ENCODE peak calls at places on chromosomes 5 and 9, in eight cellular contexts. One of them, this sample, is unnamed.

GRCh38 chr9:131467214-131467935 is 35.3 kb upstream of the POMT1 start:
- DNase-seq in retinal pigment epithelial cell: no peak
- DNase-seq in A549: no peak
- DNase-seq in dorsolateral prefrontal cortex: no peak
- DNase-seq in epithelial cell of proximal tubule: no peak
- DNase-seq in heart right ventricle: no peak
- DNase-seq in H1: no peak
- DNase-seq in transverse colon: no peak
- DNase-seq in this sample: no peak

GRCh38 chr5:126394211-126394828 is 28.9 kb upstream of the GRAMD2B start:
- DNase-seq in retinal pigment epithelial cell: no peak
- DNase-seq in A549: no peak
- DNase-seq in dorsolateral prefrontal cortex: no peak
- DNase-seq in epithelial cell of proximal tubule: no peak
- DNase-seq in heart right ventricle: no peak
- DNase-seq in H1: no peak
- DNase-seq in transverse colon: no peak
- DNase-seq in this sample: no peak

GRCh38 chr9:124356745-124357390 is 58.4 kb downstream of the PSMB7 start:
- DNase-seq in retinal pigment epithelial cell: no peak
- DNase-seq in A549: no peak
- DNase-seq in dorsolateral prefrontal cortex: no peak
- DNase-seq in epithelial cell of proximal tubule: no peak
- DNase-seq in heart right ventricle: no peak
- DNase-seq in H1: no peak
- DNase-seq in transverse colon: no peak
- DNase-seq in this sample: no peak

GRCh38 chr5:77935516-77936364 is 159.6 kb upstream of the TBCA start:
- DNase-seq in retinal pigment epithelial cell: no peak
- DNase-seq in A549: no peak
- DNase-seq in dorsolateral prefrontal cortex: no peak
- DNase-seq in epithelial cell of proximal tubule: no peak
- DNase-seq in heart right ventricle: no peak
- DNase-seq in H1: no peak
- DNase-seq in transverse colon: no peak
- DNase-seq in this sample: peak

GRCh38 chr5:99032234-99033013 is 103.6 kb upstream of the CHD1 start:
- DNase-seq in retinal pigment epithelial cell: peak
- DNase-seq in A549: peak
- DNase-seq in dorsolateral prefrontal cortex: peak
- DNase-seq in epithelial cell of proximal tubule: no peak
- DNase-seq in heart right ventricle: peak
- DNase-seq in H1: no peak
- DNase-seq in transverse colon: peak
- DNase-seq in this sample: peak

GRCh38 chr5:163619273-163619672 is 113.9 kb downstream of the MAT2B start:
- DNase-seq in retinal pigment epithelial cell: no peak
- DNase-seq in A549: no peak
- DNase-seq in dorsolateral prefrontal cortex: no peak
- DNase-seq in epithelial cell of proximal tubule: no peak
- DNase-seq in heart right ventricle: no peak
- DNase-seq in H1: no peak
- DNase-seq in transverse colon: no peak
- DNase-seq in this sample: no peak

GRCh38 chr5:178786859-178787499 is 56.5 kb upstream of the ZNF354A start:
- DNase-seq in retinal pigment epithelial cell: no peak
- DNase-seq in A549: peak
- DNase-seq in dorsolateral prefrontal cortex: no peak
- DNase-seq in epithelial cell of proximal tubule: peak
- DNase-seq in heart right ventricle: no peak
- DNase-seq in H1: no peak
- DNase-seq in transverse colon: no peak
- DNase-seq in this sample: peak

GRCh38 chr5:102755691-102756371 is 726 bp downstream of the PAM start:
- DNase-seq in retinal pigment epithelial cell: no peak
- DNase-seq in A549: peak
- DNase-seq in dorsolateral prefrontal cortex: peak
- DNase-seq in epithelial cell of proximal tubule: peak
- DNase-seq in heart right ventricle: peak
- DNase-seq in H1: no peak
- DNase-seq in transverse colon: peak
- DNase-seq in this sample: peak

GRCh38 chr5:103256178-103256577 is 2.4 kb upstream of the MACIR start:
- DNase-seq in retinal pigment epithelial cell: no peak
- DNase-seq in A549: no peak
- DNase-seq in dorsolateral prefrontal cortex: no peak
- DNase-seq in epithelial cell of proximal tubule: no peak
- DNase-seq in heart right ventricle: no peak
- DNase-seq in H1: no peak
- DNase-seq in transverse colon: no peak
- DNase-seq in this sample: no peak

GRCh38 chr9:98640394-98640793 is 68.3 kb downstream of the GABBR2 start:
- DNase-seq in retinal pigment epithelial cell: no peak
- DNase-seq in A549: no peak
- DNase-seq in dorsolateral prefrontal cortex: no peak
- DNase-seq in epithelial cell of proximal tubule: no peak
- DNase-seq in heart right ventricle: no peak
- DNase-seq in H1: no peak
- DNase-seq in transverse colon: no peak
- DNase-seq in this sample: no peak

GRCh38 chr9:98634680-98635079 is 74.1 kb downstream of the GABBR2 start:
- DNase-seq in retinal pigment epithelial cell: no peak
- DNase-seq in A549: no peak
- DNase-seq in dorsolateral prefrontal cortex: no peak
- DNase-seq in epithelial cell of proximal tubule: no peak
- DNase-seq in heart right ventricle: no peak
- DNase-seq in H1: no peak
- DNase-seq in transverse colon: no peak
- DNase-seq in this sample: no peak

GRCh38 chr9:98639133-98639532 is 69.6 kb downstream of the GABBR2 start:
- DNase-seq in retinal pigment epithelial cell: no peak
- DNase-seq in A549: no peak
- DNase-seq in dorsolateral prefrontal cortex: no peak
- DNase-seq in epithelial cell of proximal tubule: no peak
- DNase-seq in heart right ventricle: no peak
- DNase-seq in H1: no peak
- DNase-seq in transverse colon: no peak
- DNase-seq in this sample: no peak

GRCh38 chr9:98635374-98635773 is 73.4 kb downstream of the GABBR2 start:
- DNase-seq in retinal pigment epithelial cell: no peak
- DNase-seq in A549: no peak
- DNase-seq in dorsolateral prefrontal cortex: no peak
- DNase-seq in epithelial cell of proximal tubule: no peak
- DNase-seq in heart right ventricle: no peak
- DNase-seq in H1: no peak
- DNase-seq in transverse colon: no peak
- DNase-seq in this sample: peak

GRCh38 chr9:98637381-98637780 is 71.4 kb downstream of the GABBR2 start:
- DNase-seq in retinal pigment epithelial cell: no peak
- DNase-seq in A549: no peak
- DNase-seq in dorsolateral prefrontal cortex: no peak
- DNase-seq in epithelial cell of proximal tubule: no peak
- DNase-seq in heart right ventricle: no peak
- DNase-seq in H1: no peak
- DNase-seq in transverse colon: no peak
- DNase-seq in this sample: no peak
- TF ChIP-seq CTCF in retinal pigment epithelial cell: no peak
- TF ChIP-seq CTCF in A549: no peak
- TF ChIP-seq CTCF in dorsolateral prefrontal cortex: no peak
- TF ChIP-seq CTCF in epithelial cell of proximal tubule: no peak
- TF ChIP-seq CTCF in heart right ventricle: no peak
- TF ChIP-seq CTCF in H1: no peak
- TF ChIP-seq CTCF in transverse colon: no peak
- TF ChIP-seq CTCF in this sample: no peak

DNA sequence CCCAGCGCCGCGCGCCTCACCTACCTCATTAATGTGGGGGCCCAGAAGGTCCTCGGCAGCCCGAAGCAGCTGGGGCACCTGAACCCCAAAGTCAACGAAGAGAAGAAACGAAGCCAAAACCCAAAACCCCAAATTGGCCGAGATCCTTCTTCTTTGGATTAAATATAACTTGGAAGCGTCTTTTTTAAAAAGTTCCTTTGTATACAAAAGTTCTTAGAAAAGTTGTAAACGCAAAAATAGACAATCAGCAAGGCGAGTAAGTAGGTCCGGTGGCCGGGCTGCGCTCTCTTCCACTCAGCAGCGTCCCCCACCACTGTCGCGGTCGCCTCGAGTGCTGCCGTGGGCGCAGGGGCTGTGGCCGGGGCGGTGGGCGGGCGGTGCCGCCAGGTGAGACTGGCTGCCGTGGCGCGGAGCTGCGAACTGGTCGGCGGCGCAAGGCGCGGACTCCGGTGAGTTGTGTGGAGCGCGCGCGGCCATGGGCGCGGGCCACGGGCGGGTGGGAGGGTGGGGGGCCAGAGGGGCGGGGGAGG is 360 bp downstream of the KLF4 start:
- DNase-seq in retinal pigment epithelial cell: no peak
- DNase-seq in A549: no peak
- DNase-seq in dorsolateral prefrontal cortex: no peak
- DNase-seq in epithelial cell of proximal tubule: no peak
- DNase-seq in heart right ventricle: peak
- DNase-seq in H1: no peak
- DNase-seq in transverse colon: peak
- DNase-seq in this sample: peak
- H3K4me3 ChIP-seq in retinal pigment epithelial cell: peak
- H3K4me3 ChIP-seq in A549: peak
- H3K4me3 ChIP-seq in dorsolateral prefrontal cortex: peak
- H3K4me3 ChIP-seq in epithelial cell of proximal tubule: peak
- H3K4me3 ChIP-seq in heart right ventricle: peak
- H3K4me3 ChIP-seq in H1: peak
- H3K4me3 ChIP-seq in transverse colon: peak
- H3K4me3 ChIP-seq in this sample: peak

GRCh38 chr5:86500947-86501346 is 116.8 kb upstream of the COX7C start:
- DNase-seq in retinal pigment epithelial cell: peak
- DNase-seq in A549: no peak
- DNase-seq in dorsolateral prefrontal cortex: no peak
- DNase-seq in epithelial cell of proximal tubule: peak
- DNase-seq in heart right ventricle: no peak
- DNase-seq in H1: no peak
- DNase-seq in transverse colon: no peak
- DNase-seq in this sample: no peak
- TF ChIP-seq CTCF in retinal pigment epithelial cell: peak
- TF ChIP-seq CTCF in A549: no peak
- TF ChIP-seq CTCF in dorsolateral prefrontal cortex: no peak
- TF ChIP-seq CTCF in epithelial cell of proximal tubule: peak
- TF ChIP-seq CTCF in heart right ventricle: no peak
- TF ChIP-seq CTCF in H1: no peak
- TF ChIP-seq CTCF in transverse colon: no peak
- TF ChIP-seq CTCF in this sample: no peak

GRCh38 chr5:69042500-69042899 is 51.3 kb upstream of the SLC30A5 start:
- DNase-seq in retinal pigment epithelial cell: no peak
- DNase-seq in A549: no peak
- DNase-seq in dorsolateral prefrontal cortex: no peak
- DNase-seq in epithelial cell of proximal tubule: no peak
- DNase-seq in heart right ventricle: no peak
- DNase-seq in H1: no peak
- DNase-seq in transverse colon: no peak
- DNase-seq in this sample: no peak
- H3K4me3 ChIP-seq in retinal pigment epithelial cell: no peak
- H3K4me3 ChIP-seq in A549: no peak
- H3K4me3 ChIP-seq in dorsolateral prefrontal cortex: no peak
- H3K4me3 ChIP-seq in epithelial cell of proximal tubule: no peak
- H3K4me3 ChIP-seq in heart right ventricle: no peak
- H3K4me3 ChIP-seq in H1: no peak
- H3K4me3 ChIP-seq in transverse colon: no peak
- H3K4me3 ChIP-seq in this sample: no peak

GRCh38 chr5:149005077-149005892 is 57.6 kb downstream of the SH3TC2 start:
- DNase-seq in retinal pigment epithelial cell: no peak
- DNase-seq in A549: no peak
- DNase-seq in dorsolateral prefrontal cortex: no peak
- DNase-seq in epithelial cell of proximal tubule: no peak
- DNase-seq in heart right ventricle: no peak
- DNase-seq in H1: no peak
- DNase-seq in transverse colon: no peak
- DNase-seq in this sample: peak

GRCh38 chr5:149001154-149001553 is 61.7 kb downstream of the SH3TC2 start:
- DNase-seq in retinal pigment epithelial cell: no peak
- DNase-seq in A549: no peak
- DNase-seq in dorsolateral prefrontal cortex: no peak
- DNase-seq in epithelial cell of proximal tubule: no peak
- DNase-seq in heart right ventricle: no peak
- DNase-seq in H1: no peak
- DNase-seq in transverse colon: no peak
- DNase-seq in this sample: no peak

GRCh38 chr5:149004559-149004958 is 58.3 kb downstream of the SH3TC2 start:
- DNase-seq in retinal pigment epithelial cell: no peak
- DNase-seq in A549: no peak
- DNase-seq in dorsolateral prefrontal cortex: no peak
- DNase-seq in epithelial cell of proximal tubule: no peak
- DNase-seq in heart right ventricle: no peak
- DNase-seq in H1: no peak
- DNase-seq in transverse colon: no peak
- DNase-seq in this sample: no peak

GRCh38 chr5:149002053-149002452 is 60.8 kb downstream of the SH3TC2 start:
- DNase-seq in retinal pigment epithelial cell: peak
- DNase-seq in A549: peak
- DNase-seq in dorsolateral prefrontal cortex: no peak
- DNase-seq in epithelial cell of proximal tubule: peak
- DNase-seq in heart right ventricle: peak
- DNase-seq in H1: no peak
- DNase-seq in transverse colon: no peak
- DNase-seq in this sample: peak

GRCh38 chr5:149002761-149003689 is 59.8 kb downstream of the SH3TC2 start:
- DNase-seq in retinal pigment epithelial cell: no peak
- DNase-seq in A549: no peak
- DNase-seq in dorsolateral prefrontal cortex: no peak
- DNase-seq in epithelial cell of proximal tubule: no peak
- DNase-seq in heart right ventricle: no peak
- DNase-seq in H1: no peak
- DNase-seq in transverse colon: no peak
- DNase-seq in this sample: peak
- TF ChIP-seq CTCF in retinal pigment epithelial cell: peak
- TF ChIP-seq CTCF in A549: peak
- TF ChIP-seq CTCF in dorsolateral prefrontal cortex: no peak
- TF ChIP-seq CTCF in epithelial cell of proximal tubule: peak
- TF ChIP-seq CTCF in heart right ventricle: no peak
- TF ChIP-seq CTCF in H1: no peak
- TF ChIP-seq CTCF in transverse colon: no peak
- TF ChIP-seq CTCF in this sample: peak